ENCODE peak calls at places on chromosomes 16 and 17, in nine cellular contexts. One of them, this sample, is unnamed.

GRCh38 chr17:50938821-50939541 is 72.8 kb upstream of the TOB1 start:
- DNase-seq in stimulated activated CD8-positive, alpha-beta memory T cell treated with anti-CD3 and anti-CD28 coated beads, Interleukin-2, amount 100 ng/mL, for 48 hours: no peak
- DNase-seq in Kasumi-1: no peak
- DNase-seq in SK-N-SH: no peak
- DNase-seq in skeletal muscle cell: no peak
- DNase-seq in SJSA1: no peak
- DNase-seq in GM19239: no peak
- DNase-seq in amygdala: no peak
- DNase-seq in PC-9: no peak
- DNase-seq in this sample: no peak

GRCh38 chr16:361341-361871 is 8.9 kb upstream of the AXIN1 start:
- DNase-seq in skeletal muscle cell: no peak
- DNase-seq in amygdala: peak
- DNase-seq in SK-N-SH: no peak
- DNase-seq in GM19239: no peak
- DNase-seq in PC-9: no peak
- DNase-seq in stimulated activated CD8-positive, alpha-beta memory T cell treated with anti-CD3 and anti-CD28 coated beads, Interleukin-2, amount 100 ng/mL, for 48 hours: no peak
- DNase-seq in SJSA1: no peak
- DNase-seq in Kasumi-1: no peak
- DNase-seq in this sample: no peak

GRCh38 chr16:19354371-19354770 is 63.3 kb upstream of the TMC5 start:
- DNase-seq in amygdala: no peak
- DNase-seq in SK-N-SH: no peak
- DNase-seq in skeletal muscle cell: no peak
- DNase-seq in PC-9: no peak
- DNase-seq in Kasumi-1: no peak
- DNase-seq in stimulated activated CD8-positive, alpha-beta memory T cell treated with anti-CD3 and anti-CD28 coated beads, Interleukin-2, amount 100 ng/mL, for 48 hours: no peak
- DNase-seq in SJSA1: no peak
- DNase-seq in GM19239: no peak
- DNase-seq in this sample: no peak

GRCh38 chr17:2212328-2212981 is 91.1 kb downstream of the SMG6 start:
- DNase-seq in skeletal muscle cell: no peak
- DNase-seq in PC-9: no peak
- DNase-seq in amygdala: no peak
- DNase-seq in SK-N-SH: no peak
- DNase-seq in Kasumi-1: no peak
- DNase-seq in GM19239: no peak
- DNase-seq in SJSA1: no peak
- DNase-seq in stimulated activated CD8-positive, alpha-beta memory T cell treated with anti-CD3 and anti-CD28 coated beads, Interleukin-2, amount 100 ng/mL, for 48 hours: no peak
- DNase-seq in this sample: peak

GRCh38 chr16:73878616-73879015 is 418.0 kb upstream of the PSMD7 start:
- DNase-seq in PC-9: peak
- DNase-seq in amygdala: no peak
- DNase-seq in SJSA1: no peak
- DNase-seq in SK-N-SH: peak
- DNase-seq in stimulated activated CD8-positive, alpha-beta memory T cell treated with anti-CD3 and anti-CD28 coated beads, Interleukin-2, amount 100 ng/mL, for 48 hours: no peak
- DNase-seq in Kasumi-1: peak
- DNase-seq in skeletal muscle cell: peak
- DNase-seq in GM19239: no peak
- DNase-seq in this sample: peak

GRCh38 chr16:14172200-14172805 is 101.2 kb downstream of the MRTFB start:
- DNase-seq in skeletal muscle cell: peak
- DNase-seq in PC-9: no peak
- DNase-seq in SK-N-SH: no peak
- DNase-seq in Kasumi-1: no peak
- DNase-seq in SJSA1: no peak
- DNase-seq in GM19239: no peak
- DNase-seq in stimulated activated CD8-positive, alpha-beta memory T cell treated with anti-CD3 and anti-CD28 coated beads, Interleukin-2, amount 100 ng/mL, for 48 hours: no peak
- DNase-seq in amygdala: no peak
- DNase-seq in this sample: peak

GRCh38 chr16:1466054-1466453 is 8.8 kb downstream of the CLCN7 start:
- DNase-seq in stimulated activated CD8-positive, alpha-beta memory T cell treated with anti-CD3 and anti-CD28 coated beads, Interleukin-2, amount 100 ng/mL, for 48 hours: no peak
- DNase-seq in SK-N-SH: no peak
- DNase-seq in SJSA1: no peak
- DNase-seq in skeletal muscle cell: no peak
- DNase-seq in Kasumi-1: no peak
- DNase-seq in GM19239: no peak
- DNase-seq in amygdala: no peak
- DNase-seq in PC-9: no peak
- DNase-seq in this sample: no peak

GRCh38 chr17:79935845-79936470 is 96.7 kb upstream of the CBX4 start:
- DNase-seq in SK-N-SH: no peak
- DNase-seq in amygdala: no peak
- DNase-seq in Kasumi-1: no peak
- DNase-seq in PC-9: no peak
- DNase-seq in stimulated activated CD8-positive, alpha-beta memory T cell treated with anti-CD3 and anti-CD28 coated beads, Interleukin-2, amount 100 ng/mL, for 48 hours: no peak
- DNase-seq in SJSA1: no peak
- DNase-seq in skeletal muscle cell: no peak
- DNase-seq in GM19239: no peak
- DNase-seq in this sample: no peak

GRCh38 chr17:3502466-3502865 is 26.7 kb downstream of the ASPA start:
- DNase-seq in amygdala: peak
- DNase-seq in stimulated activated CD8-positive, alpha-beta memory T cell treated with anti-CD3 and anti-CD28 coated beads, Interleukin-2, amount 100 ng/mL, for 48 hours: no peak
- DNase-seq in skeletal muscle cell: no peak
- DNase-seq in SJSA1: no peak
- DNase-seq in SK-N-SH: no peak
- DNase-seq in GM19239: no peak
- DNase-seq in PC-9: no peak
- DNase-seq in Kasumi-1: no peak
- DNase-seq in this sample: no peak

GRCh38 chr16:67030221-67030962 is 1.4 kb downstream of the CBFB start:
- DNase-seq in amygdala: no peak
- DNase-seq in PC-9: no peak
- DNase-seq in stimulated activated CD8-positive, alpha-beta memory T cell treated with anti-CD3 and anti-CD28 coated beads, Interleukin-2, amount 100 ng/mL, for 48 hours: no peak
- DNase-seq in SK-N-SH: no peak
- DNase-seq in SJSA1: peak
- DNase-seq in skeletal muscle cell: no peak
- DNase-seq in GM19239: no peak
- DNase-seq in Kasumi-1: peak
- DNase-seq in this sample: no peak

GRCh38 chr17:50207792-50208567 is 6.5 kb upstream of the COL1A1 start:
- DNase-seq in GM19239: no peak
- DNase-seq in amygdala: no peak
- DNase-seq in stimulated activated CD8-positive, alpha-beta memory T cell treated with anti-CD3 and anti-CD28 coated beads, Interleukin-2, amount 100 ng/mL, for 48 hours: no peak
- DNase-seq in PC-9: no peak
- DNase-seq in skeletal muscle cell: no peak
- DNase-seq in SJSA1: no peak
- DNase-seq in Kasumi-1: no peak
- DNase-seq in SK-N-SH: no peak
- DNase-seq in this sample: no peak

GRCh38 chr17:19237389-19238166 is 412 bp downstream of the EPN2 start:
- DNase-seq in stimulated activated CD8-positive, alpha-beta memory T cell treated with anti-CD3 and anti-CD28 coated beads, Interleukin-2, amount 100 ng/mL, for 48 hours: no peak
- DNase-seq in PC-9: no peak
- DNase-seq in amygdala: no peak
- DNase-seq in skeletal muscle cell: no peak
- DNase-seq in GM19239: peak
- DNase-seq in SK-N-SH: peak
- DNase-seq in SJSA1: peak
- DNase-seq in Kasumi-1: no peak
- DNase-seq in this sample: no peak

GRCh38 chr17:79201536-79202227 is 127.1 kb downstream of the ENGASE start:
- DNase-seq in stimulated activated CD8-positive, alpha-beta memory T cell treated with anti-CD3 and anti-CD28 coated beads, Interleukin-2, amount 100 ng/mL, for 48 hours: no peak
- DNase-seq in Kasumi-1: no peak
- DNase-seq in skeletal muscle cell: peak
- DNase-seq in SK-N-SH: no peak
- DNase-seq in SJSA1: no peak
- DNase-seq in PC-9: no peak
- DNase-seq in GM19239: no peak
- DNase-seq in amygdala: no peak
- DNase-seq in this sample: peak

GRCh38 chr17:51091635-51092034 is 29.0 kb downstream of the SPAG9 start:
- DNase-seq in SK-N-SH: no peak
- DNase-seq in amygdala: no peak
- DNase-seq in stimulated activated CD8-positive, alpha-beta memory T cell treated with anti-CD3 and anti-CD28 coated beads, Interleukin-2, amount 100 ng/mL, for 48 hours: no peak
- DNase-seq in PC-9: no peak
- DNase-seq in skeletal muscle cell: no peak
- DNase-seq in SJSA1: no peak
- DNase-seq in GM19239: no peak
- DNase-seq in Kasumi-1: no peak
- DNase-seq in this sample: no peak

GRCh38 chr17:58032691-58033415 is 25.8 kb upstream of the SRSF1 start:
- DNase-seq in SJSA1: no peak
- DNase-seq in stimulated activated CD8-positive, alpha-beta memory T cell treated with anti-CD3 and anti-CD28 coated beads, Interleukin-2, amount 100 ng/mL, for 48 hours: no peak
- DNase-seq in GM19239: no peak
- DNase-seq in SK-N-SH: no peak
- DNase-seq in amygdala: no peak
- DNase-seq in PC-9: no peak
- DNase-seq in Kasumi-1: no peak
- DNase-seq in skeletal muscle cell: no peak
- DNase-seq in this sample: no peak

GRCh38 chr16:20300312-20301097 is 26.8 kb downstream of the GP2 start:
- DNase-seq in SK-N-SH: peak
- DNase-seq in stimulated activated CD8-positive, alpha-beta memory T cell treated with anti-CD3 and anti-CD28 coated beads, Interleukin-2, amount 100 ng/mL, for 48 hours: peak
- DNase-seq in amygdala: peak
- DNase-seq in skeletal muscle cell: peak
- DNase-seq in PC-9: peak
- DNase-seq in GM19239: peak
- DNase-seq in Kasumi-1: peak
- DNase-seq in SJSA1: peak
- DNase-seq in this sample: peak

GRCh38 chr17:10558049-10558448 is 8.6 kb upstream of the MYH2 start:
- DNase-seq in SJSA1: no peak
- DNase-seq in SK-N-SH: no peak
- DNase-seq in skeletal muscle cell: no peak
- DNase-seq in PC-9: no peak
- DNase-seq in GM19239: no peak
- DNase-seq in amygdala: no peak
- DNase-seq in stimulated activated CD8-positive, alpha-beta memory T cell treated with anti-CD3 and anti-CD28 coated beads, Interleukin-2, amount 100 ng/mL, for 48 hours: no peak
- DNase-seq in Kasumi-1: no peak
- DNase-seq in this sample: no peak

GRCh38 chr16:5071341-5071680 is 332 bp upstream of the ALG1 start:
- DNase-seq in SJSA1: no peak
- DNase-seq in PC-9: no peak
- DNase-seq in skeletal muscle cell: no peak
- DNase-seq in amygdala: no peak
- DNase-seq in GM19239: no peak
- DNase-seq in stimulated activated CD8-positive, alpha-beta memory T cell treated with anti-CD3 and anti-CD28 coated beads, Interleukin-2, amount 100 ng/mL, for 48 hours: no peak
- DNase-seq in SK-N-SH: no peak
- DNase-seq in Kasumi-1: no peak
- DNase-seq in this sample: no peak

GRCh38 chr17:56679148-56679766 is 85.8 kb downstream of the NOG start:
- DNase-seq in PC-9: no peak
- DNase-seq in amygdala: no peak
- DNase-seq in skeletal muscle cell: no peak
- DNase-seq in Kasumi-1: peak
- DNase-seq in SJSA1: no peak
- DNase-seq in stimulated activated CD8-positive, alpha-beta memory T cell treated with anti-CD3 and anti-CD28 coated beads, Interleukin-2, amount 100 ng/mL, for 48 hours: no peak
- DNase-seq in GM19239: no peak
- DNase-seq in SK-N-SH: peak
- DNase-seq in this sample: no peak

GRCh38 chr17:75386430-75386829 is 19.0 kb downstream of the GRB2 start:
- DNase-seq in SK-N-SH: no peak
- DNase-seq in skeletal muscle cell: no peak
- DNase-seq in SJSA1: no peak
- DNase-seq in stimulated activated CD8-positive, alpha-beta memory T cell treated with anti-CD3 and anti-CD28 coated beads, Interleukin-2, amount 100 ng/mL, for 48 hours: no peak
- DNase-seq in Kasumi-1: no peak
- DNase-seq in PC-9: no peak
- DNase-seq in GM19239: no peak
- DNase-seq in amygdala: no peak
- DNase-seq in this sample: no peak

GRCh38 chr17:43314582-43314981 is 80.8 kb upstream of the RNU2-1 start:
- DNase-seq in skeletal muscle cell: no peak
- DNase-seq in stimulated activated CD8-positive, alpha-beta memory T cell treated with anti-CD3 and anti-CD28 coated beads, Interleukin-2, amount 100 ng/mL, for 48 hours: no peak
- DNase-seq in amygdala: no peak
- DNase-seq in GM19239: no peak
- DNase-seq in Kasumi-1: no peak
- DNase-seq in SK-N-SH: no peak
- DNase-seq in SJSA1: peak
- DNase-seq in PC-9: no peak
- DNase-seq in this sample: no peak

GRCh38 chr17:16100737-16101400 is 101.2 kb downstream of the TTC19 start:
- DNase-seq in SK-N-SH: no peak
- DNase-seq in GM19239: no peak
- DNase-seq in PC-9: no peak
- DNase-seq in skeletal muscle cell: no peak
- DNase-seq in stimulated activated CD8-positive, alpha-beta memory T cell treated with anti-CD3 and anti-CD28 coated beads, Interleukin-2, amount 100 ng/mL, for 48 hours: no peak
- DNase-seq in Kasumi-1: peak
- DNase-seq in SJSA1: no peak
- DNase-seq in amygdala: no peak
- DNase-seq in this sample: no peak

This sample was measured in GM04504.